ENCODE peak calls at places on chromosomes 5 and 9, in ten cellular contexts. One of them, this sample, is unnamed.

GRCh38 chr5:148939676-148940075 is 113.3 kb downstream of the ADRB2 start:
- DNase-seq in tibial artery: no peak
- DNase-seq in fibroblast of villous mesenchyme: peak; percentile 6
- DNase-seq in DND-41: no peak
- DNase-seq in fibroblast of pulmonary artery: peak; percentile 9
- DNase-seq in HFF-Myc: peak; percentile 17
- DNase-seq in GM23338: no peak
- DNase-seq in GM13976: no peak
- DNase-seq in adrenal gland: no peak
- DNase-seq in astrocyte of the spinal cord: peak; percentile 77
- DNase-seq in this sample: no peak

GRCh38 chr5:58759745-58760144 is 176.9 kb downstream of the RAB3C start:
- DNase-seq in tibial artery: no peak
- DNase-seq in fibroblast of villous mesenchyme: peak; percentile 24
- DNase-seq in DND-41: no peak
- DNase-seq in fibroblast of pulmonary artery: peak; percentile 17
- DNase-seq in HFF-Myc: no peak
- DNase-seq in GM23338: no peak
- DNase-seq in GM13976: peak; percentile 46
- DNase-seq in adrenal gland: no peak
- DNase-seq in astrocyte of the spinal cord: no peak
- DNase-seq in this sample: no peak

GRCh38 chr5:180069589-180070247 is 1.8 kb downstream of the RNF130 start:
- DNase-seq in tibial artery: peak; percentile 70
- DNase-seq in fibroblast of villous mesenchyme: no peak
- DNase-seq in DND-41: no peak
- DNase-seq in fibroblast of pulmonary artery: no peak
- DNase-seq in HFF-Myc: no peak
- DNase-seq in GM23338: no peak
- DNase-seq in GM13976: no peak
- DNase-seq in adrenal gland: peak; percentile 44
- DNase-seq in astrocyte of the spinal cord: peak; percentile 26
- DNase-seq in this sample: no peak

GRCh38 chr9:94907246-94907936 is 180.9 kb downstream of the AOPEP start:
- DNase-seq in tibial artery: no peak
- DNase-seq in fibroblast of villous mesenchyme: no peak
- DNase-seq in DND-41: no peak
- DNase-seq in fibroblast of pulmonary artery: no peak
- DNase-seq in HFF-Myc: no peak
- DNase-seq in GM23338: peak; percentile 11
- DNase-seq in GM13976: no peak
- DNase-seq in adrenal gland: no peak
- DNase-seq in astrocyte of the spinal cord: no peak
- DNase-seq in this sample: no peak

GRCh38 chr5:3060283-3060682 is 308.8 kb upstream of the IRX2 start:
- DNase-seq in tibial artery: no peak
- DNase-seq in fibroblast of villous mesenchyme: no peak
- DNase-seq in DND-41: no peak
- DNase-seq in fibroblast of pulmonary artery: no peak
- DNase-seq in HFF-Myc: no peak
- DNase-seq in GM23338: no peak
- DNase-seq in GM13976: no peak
- DNase-seq in adrenal gland: no peak
- DNase-seq in astrocyte of the spinal cord: no peak
- DNase-seq in this sample: no peak

GRCh38 chr9:100498592-100498991 is 25.6 kb downstream of the TMEFF1 start:
- DNase-seq in tibial artery: no peak
- DNase-seq in fibroblast of villous mesenchyme: peak; percentile 38
- DNase-seq in DND-41: no peak
- DNase-seq in fibroblast of pulmonary artery: peak; percentile 53
- DNase-seq in HFF-Myc: no peak
- DNase-seq in GM23338: no peak
- DNase-seq in GM13976: no peak
- DNase-seq in adrenal gland: no peak
- DNase-seq in astrocyte of the spinal cord: peak; percentile 23
- DNase-seq in this sample: no peak

GRCh38 chr9:72812622-72813111 is 140.2 kb downstream of the ALDH1A1 start:
- DNase-seq in tibial artery: no peak
- DNase-seq in fibroblast of villous mesenchyme: peak; percentile 13
- DNase-seq in DND-41: no peak
- DNase-seq in fibroblast of pulmonary artery: no peak
- DNase-seq in HFF-Myc: no peak
- DNase-seq in GM23338: no peak
- DNase-seq in GM13976: no peak
- DNase-seq in adrenal gland: no peak
- DNase-seq in astrocyte of the spinal cord: no peak
- DNase-seq in this sample: no peak

GRCh38 chr5:59544573-59544972 is 349.0 kb downstream of the PDE4D start:
- DNase-seq in tibial artery: no peak
- DNase-seq in fibroblast of villous mesenchyme: no peak
- DNase-seq in DND-41: no peak
- DNase-seq in fibroblast of pulmonary artery: no peak
- DNase-seq in HFF-Myc: no peak
- DNase-seq in GM23338: no peak
- DNase-seq in GM13976: no peak
- DNase-seq in adrenal gland: no peak
- DNase-seq in astrocyte of the spinal cord: no peak
- DNase-seq in this sample: no peak

GRCh38 chr9:15735083-15735974 is 182.5 kb downstream of the CCDC171 start:
- DNase-seq in tibial artery: no peak
- DNase-seq in fibroblast of villous mesenchyme: peak; percentile 90
- DNase-seq in DND-41: no peak
- DNase-seq in fibroblast of pulmonary artery: peak; percentile 95
- DNase-seq in HFF-Myc: peak; percentile 91
- DNase-seq in GM23338: no peak
- DNase-seq in GM13976: no peak
- DNase-seq in adrenal gland: peak; percentile 30
- DNase-seq in astrocyte of the spinal cord: peak; percentile 93
- DNase-seq in this sample: no peak

GRCh38 chr5:38107096-38107495 is 151.3 kb upstream of the EGFLAM start:
- DNase-seq in tibial artery: no peak
- DNase-seq in fibroblast of villous mesenchyme: no peak
- DNase-seq in DND-41: no peak
- DNase-seq in fibroblast of pulmonary artery: no peak
- DNase-seq in HFF-Myc: no peak
- DNase-seq in GM23338: no peak
- DNase-seq in GM13976: no peak
- DNase-seq in adrenal gland: no peak
- DNase-seq in astrocyte of the spinal cord: no peak
- DNase-seq in this sample: no peak

GRCh38 chr9:129547869-129548570 is 72.9 kb downstream of the C9orf50 start:
- DNase-seq in tibial artery: no peak
- DNase-seq in fibroblast of villous mesenchyme: no peak
- DNase-seq in DND-41: no peak
- DNase-seq in fibroblast of pulmonary artery: no peak
- DNase-seq in HFF-Myc: no peak
- DNase-seq in GM23338: no peak
- DNase-seq in GM13976: no peak
- DNase-seq in adrenal gland: no peak
- DNase-seq in astrocyte of the spinal cord: no peak
- DNase-seq in this sample: no peak

GRCh38 chr9:98118640-98119601 is at the start of gene TRIM14:
- DNase-seq in tibial artery: peak; percentile 42
- DNase-seq in fibroblast of villous mesenchyme: peak; percentile 73
- DNase-seq in DND-41: peak; percentile 70
- DNase-seq in fibroblast of pulmonary artery: peak; percentile 56
- DNase-seq in HFF-Myc: peak; percentile 32
- DNase-seq in GM23338: peak; percentile 84
- DNase-seq in GM13976: peak; percentile 88
- DNase-seq in adrenal gland: peak; percentile 47
- DNase-seq in astrocyte of the spinal cord: peak; percentile 43
- DNase-seq in this sample: peak; percentile 72

GRCh38 chr5:154575869-154576806 is 98.1 kb upstream of the HAND1 start:
- DNase-seq in tibial artery: no peak
- DNase-seq in fibroblast of villous mesenchyme: no peak
- DNase-seq in DND-41: no peak
- DNase-seq in fibroblast of pulmonary artery: no peak
- DNase-seq in HFF-Myc: no peak
- DNase-seq in GM23338: peak; percentile 35
- DNase-seq in GM13976: peak; percentile 76
- DNase-seq in adrenal gland: no peak
- DNase-seq in astrocyte of the spinal cord: no peak
- DNase-seq in this sample: no peak
- TF ChIP-seq CTCF in tibial artery: no peak
- TF ChIP-seq CTCF in fibroblast of villous mesenchyme: no peak
- TF ChIP-seq CTCF in DND-41: peak; percentile 20
- TF ChIP-seq CTCF in fibroblast of pulmonary artery: no peak
- TF ChIP-seq CTCF in HFF-Myc: no peak
- TF ChIP-seq CTCF in GM23338: peak; percentile 31
- TF ChIP-seq CTCF in GM13976: peak; percentile 54
- TF ChIP-seq CTCF in adrenal gland: no peak
- TF ChIP-seq CTCF in astrocyte of the spinal cord: peak; percentile 18
- TF ChIP-seq CTCF in this sample: no peak

DNA sequence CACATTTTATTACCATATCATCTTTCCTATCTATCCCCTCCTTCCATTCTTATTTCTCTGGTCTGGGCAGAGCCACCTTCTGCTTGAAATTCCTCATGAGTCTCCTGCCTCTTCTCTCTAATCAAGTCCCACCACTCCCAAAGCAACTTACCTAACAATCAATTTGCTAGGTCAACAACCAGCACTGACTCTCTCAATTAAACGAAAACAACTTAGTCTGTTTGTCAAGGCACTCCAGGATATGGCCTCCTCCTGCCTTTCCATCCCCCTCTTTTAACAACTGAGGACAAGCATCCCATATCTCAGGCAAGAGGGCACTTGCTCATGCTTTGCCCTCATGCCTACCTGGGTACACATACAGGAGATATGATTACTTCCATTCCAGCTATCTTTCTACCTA is 47.4 kb downstream of the HCN1 start:
- DNase-seq in tibial artery: no peak
- DNase-seq in fibroblast of villous mesenchyme: no peak
- DNase-seq in DND-41: no peak
- DNase-seq in fibroblast of pulmonary artery: no peak
- DNase-seq in HFF-Myc: no peak
- DNase-seq in GM23338: peak; percentile 4
- DNase-seq in GM13976: no peak
- DNase-seq in adrenal gland: no peak
- DNase-seq in astrocyte of the spinal cord: no peak
- DNase-seq in this sample: no peak
- TF ChIP-seq CTCF in tibial artery: no peak
- TF ChIP-seq CTCF in fibroblast of villous mesenchyme: no peak
- TF ChIP-seq CTCF in DND-41: no peak
- TF ChIP-seq CTCF in fibroblast of pulmonary artery: no peak
- TF ChIP-seq CTCF in HFF-Myc: no peak
- TF ChIP-seq CTCF in GM23338: no peak
- TF ChIP-seq CTCF in GM13976: no peak
- TF ChIP-seq CTCF in adrenal gland: no peak
- TF ChIP-seq CTCF in astrocyte of the spinal cord: no peak
- TF ChIP-seq CTCF in this sample: no peak

GRCh38 chr9:132176338-132176737 is 14.5 kb downstream of the NTNG2 start:
- DNase-seq in tibial artery: no peak
- DNase-seq in fibroblast of villous mesenchyme: no peak
- DNase-seq in DND-41: no peak
- DNase-seq in fibroblast of pulmonary artery: no peak
- DNase-seq in HFF-Myc: no peak
- DNase-seq in GM23338: no peak
- DNase-seq in GM13976: no peak
- DNase-seq in adrenal gland: no peak
- DNase-seq in astrocyte of the spinal cord: no peak
- DNase-seq in this sample: no peak
- TF ChIP-seq CTCF in tibial artery: no peak
- TF ChIP-seq CTCF in fibroblast of villous mesenchyme: no peak
- TF ChIP-seq CTCF in DND-41: no peak
- TF ChIP-seq CTCF in fibroblast of pulmonary artery: no peak
- TF ChIP-seq CTCF in HFF-Myc: no peak
- TF ChIP-seq CTCF in GM23338: no peak
- TF ChIP-seq CTCF in GM13976: no peak
- TF ChIP-seq CTCF in adrenal gland: no peak
- TF ChIP-seq CTCF in astrocyte of the spinal cord: no peak
- TF ChIP-seq CTCF in this sample: no peak

GRCh38 chr5:32942225-32942989 is 231.3 kb downstream of the NPR3 start:
- DNase-seq in tibial artery: no peak
- DNase-seq in fibroblast of villous mesenchyme: peak; percentile 9
- DNase-seq in DND-41: peak; percentile 19
- DNase-seq in fibroblast of pulmonary artery: peak; percentile 37
- DNase-seq in HFF-Myc: no peak
- DNase-seq in GM23338: peak; percentile 85
- DNase-seq in GM13976: peak; percentile 28
- DNase-seq in adrenal gland: peak; percentile 23
- DNase-seq in astrocyte of the spinal cord: peak; percentile 5
- DNase-seq in this sample: peak; percentile 9
- TF ChIP-seq CTCF in tibial artery: no peak
- TF ChIP-seq CTCF in fibroblast of villous mesenchyme: peak; percentile 40
- TF ChIP-seq CTCF in DND-41: peak; percentile 61
- TF ChIP-seq CTCF in fibroblast of pulmonary artery: peak; percentile 45
- TF ChIP-seq CTCF in HFF-Myc: peak; percentile 52
- TF ChIP-seq CTCF in GM23338: peak; percentile 71
- TF ChIP-seq CTCF in GM13976: peak; percentile 25
- TF ChIP-seq CTCF in adrenal gland: no peak
- TF ChIP-seq CTCF in astrocyte of the spinal cord: peak; percentile 38
- TF ChIP-seq CTCF in this sample: peak; percentile 35

GRCh38 chr9:116907989-116908388 is 220.9 kb downstream of the TRIM32 start:
- DNase-seq in tibial artery: no peak
- DNase-seq in fibroblast of villous mesenchyme: no peak
- DNase-seq in DND-41: no peak
- DNase-seq in fibroblast of pulmonary artery: no peak
- DNase-seq in HFF-Myc: no peak
- DNase-seq in GM23338: no peak
- DNase-seq in GM13976: no peak
- DNase-seq in adrenal gland: no peak
- DNase-seq in astrocyte of the spinal cord: no peak
- DNase-seq in this sample: no peak

GRCh38 chr9:116905131-116905724 is 218.1 kb downstream of the TRIM32 start:
- DNase-seq in tibial artery: no peak
- DNase-seq in fibroblast of villous mesenchyme: no peak
- DNase-seq in DND-41: no peak
- DNase-seq in fibroblast of pulmonary artery: no peak
- DNase-seq in HFF-Myc: no peak
- DNase-seq in GM23338: peak; percentile 27
- DNase-seq in GM13976: no peak
- DNase-seq in adrenal gland: no peak
- DNase-seq in astrocyte of the spinal cord: no peak
- DNase-seq in this sample: no peak

DNA sequence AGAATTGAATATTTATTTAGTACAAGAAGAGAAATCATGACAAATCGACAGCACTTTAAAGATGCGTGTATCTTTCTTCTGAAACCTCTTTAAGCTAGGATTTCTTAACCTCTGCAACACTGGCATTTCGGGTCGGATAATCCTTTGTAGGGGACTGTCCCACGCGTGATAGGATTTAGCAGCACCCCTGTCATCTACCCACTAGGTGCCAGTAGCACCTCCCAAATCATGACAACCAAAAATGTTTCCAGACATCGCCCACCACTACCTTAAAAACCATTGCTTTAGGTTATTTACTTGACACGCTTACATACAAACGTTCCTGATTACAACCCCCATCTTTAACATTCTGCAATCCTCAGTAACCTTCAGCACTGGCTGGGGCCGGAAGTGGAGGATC is 223.1 kb downstream of the TRIM32 start:
- DNase-seq in tibial artery: no peak
- DNase-seq in fibroblast of villous mesenchyme: no peak
- DNase-seq in DND-41: no peak
- DNase-seq in fibroblast of pulmonary artery: no peak
- DNase-seq in HFF-Myc: no peak
- DNase-seq in GM23338: peak; percentile 41
- DNase-seq in GM13976: no peak
- DNase-seq in adrenal gland: no peak
- DNase-seq in astrocyte of the spinal cord: no peak
- DNase-seq in this sample: no peak
- TF ChIP-seq CTCF in tibial artery: no peak
- TF ChIP-seq CTCF in fibroblast of villous mesenchyme: no peak
- TF ChIP-seq CTCF in DND-41: no peak
- TF ChIP-seq CTCF in fibroblast of pulmonary artery: no peak
- TF ChIP-seq CTCF in HFF-Myc: no peak
- TF ChIP-seq CTCF in GM23338: peak; percentile 48
- TF ChIP-seq CTCF in GM13976: no peak
- TF ChIP-seq CTCF in adrenal gland: no peak
- TF ChIP-seq CTCF in astrocyte of the spinal cord: no peak
- TF ChIP-seq CTCF in this sample: no peak

GRCh38 chr9:127170049-127170448 is 47.6 kb upstream of the ANGPTL2 start:
- DNase-seq in tibial artery: no peak
- DNase-seq in fibroblast of villous mesenchyme: no peak
- DNase-seq in DND-41: no peak
- DNase-seq in fibroblast of pulmonary artery: no peak
- DNase-seq in HFF-Myc: no peak
- DNase-seq in GM23338: no peak
- DNase-seq in GM13976: no peak
- DNase-seq in adrenal gland: no peak
- DNase-seq in astrocyte of the spinal cord: no peak
- DNase-seq in this sample: no peak
- TF ChIP-seq CTCF in tibial artery: no peak
- TF ChIP-seq CTCF in fibroblast of villous mesenchyme: no peak
- TF ChIP-seq CTCF in DND-41: no peak
- TF ChIP-seq CTCF in fibroblast of pulmonary artery: no peak
- TF ChIP-seq CTCF in HFF-Myc: no peak
- TF ChIP-seq CTCF in GM23338: no peak
- TF ChIP-seq CTCF in GM13976: no peak
- TF ChIP-seq CTCF in adrenal gland: no peak
- TF ChIP-seq CTCF in astrocyte of the spinal cord: no peak
- TF ChIP-seq CTCF in this sample: no peak